ENCODE peak calls at places on chromosomes 16 and 17, in five cellular contexts. K is SHP77, X is EL, A is nephron progenitor cell, L is DMS 273 treated with DMSO at 0.1 percent for 48 hours. H is an unnamed sample.

GRCh38 chr17:59465949-59466307 is 99.5 kb upstream of the DHX40 start:
- DNase-seq in K (no peak), X (no peak), A (no peak), L (no peak), H (no peak)

GRCh38 chr16:5461574-5461973 is 364.0 kb upstream of the EEF2KMT start:
- DNase-seq in K (no peak), X (no peak), A (no peak), L (no peak), H (no peak)

GRCh38 chr17:28737770-28738679 is 5.8 kb upstream of the TRAF4 start:
- DNase-seq in K (no peak), X (no peak), A (no peak), L (no peak), H (no peak)

GRCh38 chr17:33778505-33779398 is 476.3 kb upstream of the CCL2 start:
- DNase-seq in K (peak; percentile 35), X (peak; percentile 52), A (peak; percentile 68), L (peak; percentile 6), H (peak; percentile 62)

GRCh38 chr16:4654387-4654901 is 29.8 kb downstream of the MGRN1 start:
- DNase-seq in K (no peak), X (no peak), A (no peak), L (no peak), H (no peak)

GRCh38 chr17:7046127-7046724 is 2.3 kb upstream of the SLC16A11 start:
- DNase-seq in K (peak; percentile 10), X (no peak), A (peak; percentile 48), L (no peak), H (peak; percentile 18)

GRCh38 chr17:48391460-48391859 is 38.6 kb downstream of the SKAP1 start:
- DNase-seq in K (no peak), X (no peak), A (no peak), L (no peak), H (no peak)

GRCh38 chr16:49332589-49333267 is 40.9 kb upstream of the C16orf78 start:
- DNase-seq in K (no peak), X (no peak), A (no peak), L (no peak), H (no peak)

GRCh38 chr16:22098538-22099255 is 6.4 kb downstream of the VWA3A start:
- DNase-seq in K (peak; percentile 31), X (peak; percentile 52), A (peak; percentile 23), L (peak; percentile 41), H (peak; percentile 62)

GRCh38 chr17:64183815-64184397 is 54.0 kb upstream of the ERN1 start:
- DNase-seq in K (no peak), X (peak; percentile 84), A (no peak), L (peak; percentile 24), H (peak; percentile 89)

GRCh38 chr17:44324092-44324570 is 492 bp downstream of the SLC25A39 start:
- DNase-seq in K (no peak), X (peak; percentile 30), A (no peak), L (no peak), H (no peak)

GRCh38 chr16:1338119-1338730 is 4.8 kb downstream of the BAIAP3 start:
- DNase-seq in K (no peak), X (no peak), A (peak; percentile 70), L (no peak), H (no peak)

GRCh38 chr16:1913327-1914083 is 4.7 kb downstream of the HS3ST6 start:
- DNase-seq in K (peak; percentile 47), X (no peak), A (no peak), L (no peak), H (no peak)